ENCODE peak calls at places on chromosomes 2 and 18, in nine cellular contexts. Z is fibroblast of lung; N is pancreas; D is cardiac muscle cell; V is heart left ventricle; I is activated CD8-positive, alpha-beta T cell treated with anti-CD3 and anti-CD28 coated beads for 36 hours; L is neural progenitor cell; B is MM.1S; S is CD4-positive, alpha-beta T cell. C is an unnamed sample.
A peak's percentile ranks its signal among the peaks of the same experiment; 100 is the strongest.

GRCh38 chr2:56444339-56444738 is 260.5 kb downstream of the CCDC85A start:
- DNase-seq in S (no peak), B (no peak), Z (no peak), I (no peak), D (no peak), V (no peak), L (peak; percentile 7), N (peak; percentile 62), C (no peak)

GRCh38 chr2:128543646-128544045 is 225.0 kb upstream of the HS6ST1 start:
- DNase-seq in L (peak; percentile 28), Z (no peak), V (no peak), D (no peak), N (no peak), I (no peak), B (no peak), S (no peak), C (peak; percentile 53)

GRCh38 chr18:26017929-26018328 is 72.5 kb downstream of the SS18 start:
- DNase-seq in N (no peak), V (no peak), B (peak; percentile 33), L (no peak), Z (peak; percentile 21), S (no peak), D (peak; percentile 5), I (no peak), C (no peak)

GRCh38 chr2:234425923-234426603 is 70.8 kb downstream of the ARL4C start:
- DNase-seq in B (peak; percentile 97), V (no peak), Z (no peak), N (no peak), I (peak; percentile 73), D (no peak), S (peak; percentile 72), L (no peak), C (no peak)

GRCh38 chr2:141778315-141778835 is 352.4 kb downstream of the LRP1B start:
- DNase-seq in V (no peak), I (no peak), D (no peak), L (no peak), N (no peak), B (no peak), S (no peak), Z (peak; percentile 2), C (no peak)

GRCh38 chr2:124325667-124326425 is 300.8 kb downstream of the CNTNAP5 start:
- DNase-seq in B (no peak), N (no peak), D (peak; percentile 22), I (no peak), L (no peak), Z (no peak), V (no peak), S (no peak), C (no peak)

GRCh38 chr2:118417417-118418125 is 329.3 kb downstream of the INSIG2 start:
- DNase-seq in D (no peak), S (no peak), N (no peak), L (no peak), V (no peak), Z (peak; percentile 8), I (no peak), B (peak; percentile 52), C (no peak)

GRCh38 chr2:75787532-75788132 is 76.9 kb upstream of the GCFC2 start:
- DNase-seq in V (no peak), N (no peak), L (peak; percentile 72), I (no peak), Z (peak; percentile 46), D (peak; percentile 67), S (no peak), B (peak; percentile 58), C (no peak)

GRCh38 chr2:160871096-160871495 is 289.1 kb upstream of the TANK start:
- DNase-seq in N (no peak), L (no peak), D (peak; percentile 47), Z (peak; percentile 55), B (no peak), I (no peak), V (peak; percentile 18), S (no peak), C (no peak)

GRCh38 chr2:69774984-69775982 is 33.3 kb downstream of the ANXA4 start:
- DNase-seq in Z (no peak), B (no peak), L (no peak), N (no peak), V (no peak), D (peak; percentile 14), S (no peak), I (peak; percentile 72), C (no peak)

GRCh38 chr2:32010670-32011565 is at the start of gene MEMO1:
- DNase-seq in N (peak; percentile 92), L (peak; percentile 94), I (peak; percentile 96), Z (peak; percentile 93), V (peak; percentile 95), S (peak; percentile 86), D (peak; percentile 96), B (peak; percentile 96), C (peak; percentile 97)

GRCh38 chr2:180705122-180705521 is 275.3 kb upstream of the UBE2E3 start:
- DNase-seq in L (no peak), N (no peak), D (peak; percentile 31), S (no peak), Z (peak; percentile 19), I (no peak), V (no peak), B (no peak), C (no peak)

GRCh38 chr2:169072163-169072925 is 3.0 kb downstream of the DHRS9 start:
- DNase-seq in V (no peak), B (peak; percentile 68), D (no peak), S (no peak), N (no peak), I (no peak), Z (no peak), L (no peak), C (no peak)

GRCh38 chr18:79847606-79848293 is 50.0 kb downstream of the KCNG2 start:
- DNase-seq in V (no peak), D (no peak), B (no peak), I (no peak), N (no peak), L (no peak), S (no peak), Z (no peak), C (no peak)

GRCh38 chr2:239638376-239638775 is 237.6 kb upstream of the HDAC4 start:
- DNase-seq in N (no peak), L (no peak), Z (no peak), B (no peak), V (no peak), I (no peak), D (no peak), S (no peak), C (no peak)

DNA sequence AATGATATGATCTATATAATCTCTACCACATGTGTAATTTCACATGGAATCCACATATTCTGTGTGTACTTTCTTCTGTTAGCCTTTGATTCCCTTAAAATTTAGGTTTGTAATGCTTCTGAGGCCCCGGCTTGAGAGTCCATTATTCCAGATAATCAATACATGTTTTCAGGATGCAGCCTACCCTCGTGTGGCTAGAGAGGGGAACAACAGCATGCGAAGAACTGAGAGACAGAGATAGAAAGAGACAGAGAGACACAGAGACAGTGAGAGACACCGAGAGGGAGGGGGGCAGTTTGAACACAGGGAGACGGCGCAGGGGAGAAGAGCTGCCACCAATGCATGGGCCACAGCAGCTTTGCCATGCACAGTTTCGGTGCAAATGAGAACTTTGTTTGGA is 185.4 kb downstream of the SNTG2 start:
- DNase-seq in N (no peak), L (peak; percentile 46), B (no peak), Z (peak; percentile 6), D (peak; percentile 2), V (no peak), I (no peak), S (no peak), C (no peak)
- TF ChIP-seq CTCF in N (peak; percentile 18), L (peak; percentile 66), B (no peak), Z (no peak), D (peak; percentile 27), V (no peak), I (peak; percentile 29), S (no peak), C (peak; percentile 71)

GRCh38 chr2:212893216-212893615 is 258.2 kb downstream of the IKZF2 start:
- DNase-seq in I (no peak), N (no peak), V (no peak), Z (no peak), L (peak; percentile 78), D (no peak), S (no peak), B (no peak), C (no peak)

GRCh38 chr2:212894026-212894425 is 257.4 kb downstream of the IKZF2 start:
- DNase-seq in Z (no peak), S (no peak), I (no peak), D (no peak), V (no peak), N (no peak), L (no peak), B (no peak), C (no peak)

GRCh38 chr2:212897296-212897695 is 254.1 kb downstream of the IKZF2 start:
- DNase-seq in I (no peak), N (no peak), D (no peak), Z (no peak), B (no peak), S (no peak), L (no peak), V (no peak), C (no peak)

GRCh38 chr2:212891580-212891979 is 259.8 kb downstream of the IKZF2 start:
- DNase-seq in L (no peak), S (no peak), V (no peak), N (no peak), I (no peak), Z (no peak), B (no peak), D (no peak), C (no peak)

DNA sequence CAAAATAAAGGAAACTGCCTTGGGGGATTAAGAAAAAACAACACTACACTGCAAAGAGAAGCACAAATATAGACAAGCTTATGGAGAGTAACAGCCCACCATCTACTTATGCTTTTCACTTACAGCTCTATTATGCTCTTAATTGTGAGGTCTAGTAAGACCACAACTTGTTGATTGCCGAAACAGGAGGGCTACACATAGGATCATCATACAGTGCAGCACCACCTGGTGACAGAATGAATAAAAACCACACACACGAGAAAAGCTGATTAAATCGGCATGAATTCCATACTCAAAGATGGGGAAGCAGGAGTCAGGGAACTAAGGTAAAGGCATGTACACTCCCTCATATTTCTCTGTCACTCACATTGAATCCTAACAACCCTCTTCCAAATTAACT is 259.2 kb downstream of the IKZF2 start:
- DNase-seq in B (no peak), I (peak; percentile 4), Z (peak; percentile 67), V (no peak), L (peak; percentile 50), N (no peak), S (no peak), D (peak; percentile 75), C (no peak)
- TF ChIP-seq CTCF in B (peak; percentile 31), I (no peak), Z (peak; percentile 59), V (no peak), L (peak; percentile 50), N (no peak), S (no peak), D (peak; percentile 55), C (peak; percentile 73)

GRCh38 chr18:74291771-74292540 is at the start of gene CYB5A:
- DNase-seq in V (peak; percentile 99), D (peak; percentile 99), B (peak; percentile 96), Z (peak; percentile 96), L (peak; percentile 96), N (peak; percentile 97), S (peak; percentile 98), I (peak; percentile 98), C (peak; percentile 99)
- TF ChIP-seq CTCF in V (no peak), D (peak; percentile 6), B (peak; percentile 28), Z (no peak), L (peak; percentile 24), N (no peak), S (peak; percentile 20), I (peak; percentile 51), C (peak; percentile 68)

DNA sequence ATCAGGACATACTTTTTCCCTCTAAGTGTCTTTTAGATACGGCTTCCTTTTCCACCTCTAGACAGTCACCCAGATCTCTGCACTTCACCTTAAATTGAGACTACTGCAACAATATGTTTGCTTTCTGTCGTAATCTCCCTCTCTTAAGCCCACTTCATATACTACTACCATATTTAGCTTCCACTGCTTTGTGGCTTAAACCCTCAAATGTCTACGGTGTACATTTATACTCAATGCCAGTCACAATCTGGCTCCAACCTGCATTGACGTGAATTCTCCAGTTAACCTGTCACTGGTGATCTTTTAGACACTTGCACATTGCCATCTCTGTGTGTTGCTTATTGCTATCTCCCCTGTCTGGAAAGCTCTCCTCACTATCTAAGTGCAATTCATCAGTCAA is 56.4 kb downstream of the ICOS start:
- DNase-seq in D (no peak), N (no peak), I (no peak), S (no peak), B (no peak), Z (no peak), V (no peak), L (no peak), C (no peak)
- TF ChIP-seq CTCF in D (no peak), N (no peak), I (no peak), S (no peak), B (no peak), Z (no peak), V (no peak), L (no peak), C (no peak)